ENCODE peak calls at places on chromosomes 16 and 17, in eight cellular contexts. One of them, this sample, is unnamed.

GRCh38 chr17:58703137-58703846 is 10.9 kb downstream of the RAD51C start:
- DNase-seq in Panc1: no peak
- DNase-seq in psoas muscle: no peak
- DNase-seq in RWPE1: peak; percentile 45
- DNase-seq in HL-60: no peak
- DNase-seq in body of pancreas: no peak
- DNase-seq in A549: no peak
- DNase-seq in OCI-LY7: no peak
- DNase-seq in this sample: no peak

GRCh38 chr17:78812849-78813248 is 27.8 kb downstream of the USP36 start:
- DNase-seq in Panc1: no peak
- DNase-seq in psoas muscle: no peak
- DNase-seq in RWPE1: no peak
- DNase-seq in HL-60: no peak
- DNase-seq in body of pancreas: no peak
- DNase-seq in A549: no peak
- DNase-seq in OCI-LY7: no peak
- DNase-seq in this sample: no peak

GRCh38 chr16:79751785-79752184 is 151.2 kb upstream of the MAF start:
- DNase-seq in Panc1: no peak
- DNase-seq in psoas muscle: no peak
- DNase-seq in RWPE1: peak; percentile 70
- DNase-seq in HL-60: no peak
- DNase-seq in body of pancreas: peak; percentile 34
- DNase-seq in A549: no peak
- DNase-seq in OCI-LY7: no peak
- DNase-seq in this sample: no peak

GRCh38 chr16:14020141-14020540 is 51.0 kb upstream of the MRTFB start:
- DNase-seq in Panc1: no peak
- DNase-seq in psoas muscle: no peak
- DNase-seq in RWPE1: no peak
- DNase-seq in HL-60: no peak
- DNase-seq in body of pancreas: no peak
- DNase-seq in A549: peak; percentile 52
- DNase-seq in OCI-LY7: no peak
- DNase-seq in this sample: no peak

GRCh38 chr17:78883090-78883532 is 19.9 kb downstream of the CEP295NL start:
- DNase-seq in Panc1: peak; percentile 22
- DNase-seq in psoas muscle: peak; percentile 84
- DNase-seq in RWPE1: no peak
- DNase-seq in HL-60: peak; percentile 75
- DNase-seq in body of pancreas: peak; percentile 77
- DNase-seq in A549: peak; percentile 94
- DNase-seq in OCI-LY7: no peak
- DNase-seq in this sample: peak; percentile 93

GRCh38 chr17:57572062-57572461 is 173.0 kb downstream of the CCDC182 start:
- DNase-seq in Panc1: no peak
- DNase-seq in psoas muscle: no peak
- DNase-seq in RWPE1: no peak
- DNase-seq in HL-60: no peak
- DNase-seq in body of pancreas: no peak
- DNase-seq in A549: no peak
- DNase-seq in OCI-LY7: no peak
- DNase-seq in this sample: no peak

GRCh38 chr16:57533618-57534336 is 2.6 kb downstream of the CCDC102A start:
- DNase-seq in Panc1: no peak
- DNase-seq in psoas muscle: no peak
- DNase-seq in RWPE1: no peak
- DNase-seq in HL-60: no peak
- DNase-seq in body of pancreas: peak; percentile 26
- DNase-seq in A549: no peak
- DNase-seq in OCI-LY7: no peak
- DNase-seq in this sample: peak; percentile 66

GRCh38 chr17:42284566-42284965 is 3.7 kb upstream of the STAT5A start:
- DNase-seq in Panc1: no peak
- DNase-seq in psoas muscle: no peak
- DNase-seq in RWPE1: no peak
- DNase-seq in HL-60: no peak
- DNase-seq in body of pancreas: no peak
- DNase-seq in A549: no peak
- DNase-seq in OCI-LY7: no peak
- DNase-seq in this sample: no peak

GRCh38 chr17:21378553-21378952 is 2.4 kb downstream of the KCNJ12 start:
- DNase-seq in Panc1: no peak
- DNase-seq in psoas muscle: no peak
- DNase-seq in RWPE1: no peak
- DNase-seq in HL-60: no peak
- DNase-seq in body of pancreas: no peak
- DNase-seq in A549: no peak
- DNase-seq in OCI-LY7: no peak
- DNase-seq in this sample: no peak

GRCh38 chr17:15257316-15257925 is 7.7 kb downstream of the PMP22 start:
- DNase-seq in Panc1: peak; percentile 53
- DNase-seq in psoas muscle: peak; percentile 86
- DNase-seq in RWPE1: peak; percentile 59
- DNase-seq in HL-60: peak; percentile 65
- DNase-seq in body of pancreas: peak; percentile 80
- DNase-seq in A549: peak; percentile 82
- DNase-seq in OCI-LY7: peak; percentile 57
- DNase-seq in this sample: peak; percentile 80

GRCh38 chr17:80374039-80374731 is 40.8 kb upstream of the ENDOV start:
- DNase-seq in Panc1: no peak
- DNase-seq in psoas muscle: no peak
- DNase-seq in RWPE1: no peak
- DNase-seq in HL-60: no peak
- DNase-seq in body of pancreas: no peak
- DNase-seq in A549: no peak
- DNase-seq in OCI-LY7: no peak
- DNase-seq in this sample: peak; percentile 41

GRCh38 chr16:21264226-21265036 is 13.7 kb downstream of the CRYM start:
- DNase-seq in Panc1: no peak
- DNase-seq in psoas muscle: no peak
- DNase-seq in RWPE1: no peak
- DNase-seq in HL-60: no peak
- DNase-seq in body of pancreas: no peak
- DNase-seq in A549: no peak
- DNase-seq in OCI-LY7: no peak
- DNase-seq in this sample: no peak

GRCh38 chr16:71467810-71468209 is 5.8 kb upstream of the ZNF23 start:
- DNase-seq in Panc1: no peak
- DNase-seq in psoas muscle: no peak
- DNase-seq in RWPE1: peak; percentile 75
- DNase-seq in HL-60: no peak
- DNase-seq in body of pancreas: no peak
- DNase-seq in A549: no peak
- DNase-seq in OCI-LY7: peak; percentile 50
- DNase-seq in this sample: no peak

GRCh38 chr16:5004311-5004710 is 29.4 kb downstream of the NAGPA start:
- DNase-seq in Panc1: no peak
- DNase-seq in psoas muscle: no peak
- DNase-seq in RWPE1: no peak
- DNase-seq in HL-60: no peak
- DNase-seq in body of pancreas: no peak
- DNase-seq in A549: no peak
- DNase-seq in OCI-LY7: no peak
- DNase-seq in this sample: peak; percentile 18

GRCh38 chr17:50464736-50465135 is 3.9 kb downstream of the CHAD start:
- DNase-seq in Panc1: no peak
- DNase-seq in psoas muscle: no peak
- DNase-seq in RWPE1: no peak
- DNase-seq in HL-60: no peak
- DNase-seq in body of pancreas: no peak
- DNase-seq in A549: no peak
- DNase-seq in OCI-LY7: no peak
- DNase-seq in this sample: peak; percentile 27

GRCh38 chr17:69047368-69048263 is 13.1 kb downstream of the ABCA9 start:
- DNase-seq in Panc1: no peak
- DNase-seq in psoas muscle: peak; percentile 45
- DNase-seq in RWPE1: peak; percentile 20
- DNase-seq in HL-60: peak; percentile 35
- DNase-seq in body of pancreas: peak; percentile 89
- DNase-seq in A549: peak; percentile 25
- DNase-seq in OCI-LY7: no peak
- DNase-seq in this sample: no peak

GRCh38 chr17:32503251-32504165 is 16.7 kb downstream of the CDK5R1 start:
- DNase-seq in Panc1: no peak
- DNase-seq in psoas muscle: no peak
- DNase-seq in RWPE1: peak; percentile 50
- DNase-seq in HL-60: no peak
- DNase-seq in body of pancreas: peak; percentile 39
- DNase-seq in A549: no peak
- DNase-seq in OCI-LY7: peak; percentile 91
- DNase-seq in this sample: no peak

GRCh38 chr17:16419074-16419928 is 3.9 kb downstream of the TRPV2 start:
- DNase-seq in Panc1: no peak
- DNase-seq in psoas muscle: no peak
- DNase-seq in RWPE1: peak; percentile 79
- DNase-seq in HL-60: no peak
- DNase-seq in body of pancreas: peak; percentile 44
- DNase-seq in A549: peak; percentile 58
- DNase-seq in OCI-LY7: no peak
- DNase-seq in this sample: no peak

GRCh38 chr17:53490447-53490968 is 332.2 kb upstream of the KIF2B start:
- DNase-seq in Panc1: no peak
- DNase-seq in psoas muscle: no peak
- DNase-seq in RWPE1: no peak
- DNase-seq in HL-60: no peak
- DNase-seq in body of pancreas: no peak
- DNase-seq in A549: no peak
- DNase-seq in OCI-LY7: no peak
- DNase-seq in this sample: no peak

GRCh38 chr16:69712277-69712676 is 14.1 kb downstream of the NQO1 start:
- DNase-seq in Panc1: no peak
- DNase-seq in psoas muscle: no peak
- DNase-seq in RWPE1: no peak
- DNase-seq in HL-60: no peak
- DNase-seq in body of pancreas: peak; percentile 55
- DNase-seq in A549: no peak
- DNase-seq in OCI-LY7: no peak
- DNase-seq in this sample: no peak

GRCh38 chr17:71760062-71760720 is 360.6 kb upstream of the SOX9 start:
- DNase-seq in Panc1: no peak
- DNase-seq in psoas muscle: no peak
- DNase-seq in RWPE1: peak; percentile 44
- DNase-seq in HL-60: no peak
- DNase-seq in body of pancreas: no peak
- DNase-seq in A549: no peak
- DNase-seq in OCI-LY7: no peak
- DNase-seq in this sample: no peak

GRCh38 chr16:48499822-48500440 is 110.0 kb downstream of the N4BP1 start:
- DNase-seq in Panc1: no peak
- DNase-seq in psoas muscle: no peak
- DNase-seq in RWPE1: peak; percentile 33
- DNase-seq in HL-60: no peak
- DNase-seq in body of pancreas: peak; percentile 55
- DNase-seq in A549: peak; percentile 77
- DNase-seq in OCI-LY7: no peak
- DNase-seq in this sample: no peak

GRCh38 chr16:28938721-28939120 is 7.0 kb downstream of the CD19 start:
- DNase-seq in Panc1: no peak
- DNase-seq in psoas muscle: no peak
- DNase-seq in RWPE1: no peak
- DNase-seq in HL-60: no peak
- DNase-seq in body of pancreas: no peak
- DNase-seq in A549: no peak
- DNase-seq in OCI-LY7: no peak
- DNase-seq in this sample: no peak

GRCh38 chr17:57092779-57093178 is 7.7 kb downstream of the AKAP1 start:
- DNase-seq in Panc1: no peak
- DNase-seq in psoas muscle: no peak
- DNase-seq in RWPE1: no peak
- DNase-seq in HL-60: no peak
- DNase-seq in body of pancreas: no peak
- DNase-seq in A549: no peak
- DNase-seq in OCI-LY7: no peak
- DNase-seq in this sample: no peak

GRCh38 chr17:80185968-80186367 is 16.1 kb downstream of the CARD14 start:
- DNase-seq in Panc1: no peak
- DNase-seq in psoas muscle: no peak
- DNase-seq in RWPE1: no peak
- DNase-seq in HL-60: no peak
- DNase-seq in body of pancreas: no peak
- DNase-seq in A549: no peak
- DNase-seq in OCI-LY7: no peak
- DNase-seq in this sample: no peak

GRCh38 chr17:45150911-45151809 is 2.9 kb downstream of the HEXIM1 start:
- DNase-seq in Panc1: no peak
- DNase-seq in psoas muscle: no peak
- DNase-seq in RWPE1: no peak
- DNase-seq in HL-60: no peak
- DNase-seq in body of pancreas: no peak
- DNase-seq in A549: no peak
- DNase-seq in OCI-LY7: no peak
- DNase-seq in this sample: no peak

GRCh38 chr16:70737377-70738082 is 51.7 kb upstream of the MTSS2 start:
- DNase-seq in Panc1: no peak
- DNase-seq in psoas muscle: peak; percentile 83
- DNase-seq in RWPE1: no peak
- DNase-seq in HL-60: no peak
- DNase-seq in body of pancreas: peak; percentile 62
- DNase-seq in A549: no peak
- DNase-seq in OCI-LY7: peak; percentile 65
- DNase-seq in this sample: peak; percentile 81

GRCh38 chr17:76527430-76528111 is 9.9 kb downstream of the CYGB start:
- DNase-seq in Panc1: no peak
- DNase-seq in psoas muscle: peak; percentile 77
- DNase-seq in RWPE1: no peak
- DNase-seq in HL-60: no peak
- DNase-seq in body of pancreas: peak; percentile 39
- DNase-seq in A549: no peak
- DNase-seq in OCI-LY7: peak; percentile 92
- DNase-seq in this sample: peak; percentile 59
- TF ChIP-seq CTCF in Panc1: no peak
- TF ChIP-seq CTCF in psoas muscle: no peak
- TF ChIP-seq CTCF in RWPE1: no peak
- TF ChIP-seq CTCF in HL-60: no peak
- TF ChIP-seq CTCF in body of pancreas: no peak
- TF ChIP-seq CTCF in A549: no peak
- TF ChIP-seq CTCF in OCI-LY7: no peak
- TF ChIP-seq CTCF in this sample: no peak

GRCh38 chr17:29705352-29705751 is 82.6 kb upstream of the CORO6 start:
- DNase-seq in Panc1: no peak
- DNase-seq in psoas muscle: no peak
- DNase-seq in RWPE1: no peak
- DNase-seq in HL-60: no peak
- DNase-seq in body of pancreas: no peak
- DNase-seq in A549: no peak
- DNase-seq in OCI-LY7: peak; percentile 24
- DNase-seq in this sample: no peak
- H3K27ac ChIP-seq in Panc1: no peak overlapping the region
- H3K27ac ChIP-seq in psoas muscle: peak overlapping the region; percentile 80
- H3K27ac ChIP-seq in RWPE1: no peak overlapping the region
- H3K27ac ChIP-seq in HL-60: peak overlapping the region; percentile 98
- H3K27ac ChIP-seq in body of pancreas: no peak overlapping the region
- H3K27ac ChIP-seq in A549: no peak overlapping the region
- H3K27ac ChIP-seq in OCI-LY7: peak overlapping the region; percentile 81
- H3K27ac ChIP-seq in this sample: peak overlapping the region; percentile 96

GRCh38 chr17:1931759-1932579 is 93.2 kb downstream of the RTN4RL1 start:
- DNase-seq in Panc1: no peak
- DNase-seq in psoas muscle: peak; percentile 39
- DNase-seq in RWPE1: peak; percentile 34
- DNase-seq in HL-60: no peak
- DNase-seq in body of pancreas: peak; percentile 61
- DNase-seq in A549: no peak
- DNase-seq in OCI-LY7: no peak
- DNase-seq in this sample: no peak
- TF ChIP-seq CTCF in Panc1: no peak
- TF ChIP-seq CTCF in psoas muscle: no peak
- TF ChIP-seq CTCF in RWPE1: no peak
- TF ChIP-seq CTCF in HL-60: no peak
- TF ChIP-seq CTCF in body of pancreas: no peak
- TF ChIP-seq CTCF in A549: no peak
- TF ChIP-seq CTCF in OCI-LY7: peak; percentile 16
- TF ChIP-seq CTCF in this sample: no peak

GRCh38 chr16:11633113-11633512 is 35.1 kb upstream of the SNN start:
- DNase-seq in Panc1: no peak
- DNase-seq in psoas muscle: no peak
- DNase-seq in RWPE1: no peak
- DNase-seq in HL-60: no peak
- DNase-seq in body of pancreas: no peak
- DNase-seq in A549: no peak
- DNase-seq in OCI-LY7: no peak
- DNase-seq in this sample: no peak
- H3K27ac ChIP-seq in Panc1: no peak overlapping the region
- H3K27ac ChIP-seq in psoas muscle: no peak overlapping the region
- H3K27ac ChIP-seq in RWPE1: peak overlapping the region; percentile 33
- H3K27ac ChIP-seq in HL-60: no peak overlapping the region
- H3K27ac ChIP-seq in body of pancreas: no peak overlapping the region
- H3K27ac ChIP-seq in A549: peak overlapping the region; percentile 12
- H3K27ac ChIP-seq in OCI-LY7: no peak overlapping the region
- H3K27ac ChIP-seq in this sample: peak overlapping the region; percentile 53